ENCODE peak calls at places on chromosomes 2 and 18, in ten cellular contexts. J, G, U, I, E, N, V, H, M and K are unnamed samples.

GRCh38 chr18:598053-598665 is 1.4 kb downstream of the CLUL1 start:
- DNase-seq in V (no peak), U (no peak), I (no peak), N (no peak), G (no peak), J (no peak), M (no peak), E (no peak), H (no peak), K (no peak)

GRCh38 chr2:222884114-222884764 is 23.4 kb downstream of the ACSL3 start:
- DNase-seq in J (no peak), G (no peak), H (no peak), I (no peak), M (no peak), N (no peak), V (no peak), U (no peak), E (no peak), K (no peak)

GRCh38 chr18:5508821-5509220 is 35.0 kb downstream of the EPB41L3 start:
- DNase-seq in E (no peak), N (no peak), I (no peak), J (no peak), V (no peak), H (no peak), U (no peak), M (no peak), G (no peak), K (no peak)

GRCh38 chr2:96118698-96119388 is 2.5 kb upstream of the ADRA2B start:
- DNase-seq in G (peak), J (no peak), M (no peak), E (no peak), I (no peak), U (no peak), H (no peak), N (no peak), V (peak), K (no peak)

GRCh38 chr2:46723346-46723745 is 192.3 kb downstream of the MCFD2 start:
- DNase-seq in I (no peak), N (no peak), U (no peak), V (no peak), M (no peak), G (no peak), J (no peak), E (no peak), H (no peak), K (no peak)

GRCh38 chr2:171297951-171298350 is 135.8 kb downstream of the METTL8 start:
- DNase-seq in G (no peak), H (no peak), V (no peak), U (no peak), N (no peak), E (no peak), J (no peak), M (no peak), I (no peak), K (no peak)

GRCh38 chr2:102618452-102619413 is 620 bp upstream of the SLC9A2 start:
- DNase-seq in U (peak), E (no peak), N (peak), V (no peak), J (peak), H (no peak), G (peak), M (no peak), I (peak), K (no peak)

GRCh38 chr18:61743775-61744531 is 148.9 kb downstream of the RNF152 start:
- DNase-seq in M (no peak), J (no peak), G (no peak), V (no peak), E (no peak), U (no peak), N (no peak), I (no peak), H (no peak), K (no peak)

GRCh38 chr2:113762377-113763118 is 6.1 kb upstream of the SLC35F5 start:
- DNase-seq in I (no peak), N (no peak), V (no peak), M (no peak), E (no peak), G (no peak), U (no peak), H (no peak), J (no peak), K (no peak)

GRCh38 chr2:175823291-175824073 is 178.6 kb downstream of the LNPK start:
- DNase-seq in E (no peak), I (no peak), N (no peak), V (no peak), U (no peak), G (no peak), M (no peak), J (no peak), H (no peak), K (no peak)

GRCh38 chr18:48831113-48831759 is 119.5 kb downstream of the SMAD7 start:
- DNase-seq in V (no peak), E (no peak), G (peak), J (no peak), M (no peak), U (no peak), H (no peak), I (no peak), N (peak), K (no peak)

GRCh38 chr2:105929506-105929905 is 184.8 kb downstream of the NCK2 start:
- DNase-seq in H (no peak), G (no peak), N (peak), E (no peak), V (no peak), I (no peak), J (no peak), U (no peak), M (no peak), K (no peak)

GRCh38 chr2:121293450-121294325 is 8.7 kb upstream of the TFCP2L1 start:
- DNase-seq in E (no peak), M (peak), N (peak), I (no peak), U (no peak), G (no peak), H (no peak), J (peak), V (no peak), K (no peak)

GRCh38 chr2:13550832-13551231 is 834.1 kb downstream of the TRIB2 start:
- DNase-seq in I (no peak), H (no peak), U (no peak), E (no peak), M (no peak), G (no peak), V (no peak), J (no peak), N (no peak), K (no peak)

GRCh38 chr2:55338268-55338667 is 69.2 kb upstream of the MTIF2 start:
- DNase-seq in M (no peak), U (no peak), E (no peak), I (no peak), J (no peak), N (no peak), G (no peak), V (no peak), H (no peak), K (no peak)

DNA sequence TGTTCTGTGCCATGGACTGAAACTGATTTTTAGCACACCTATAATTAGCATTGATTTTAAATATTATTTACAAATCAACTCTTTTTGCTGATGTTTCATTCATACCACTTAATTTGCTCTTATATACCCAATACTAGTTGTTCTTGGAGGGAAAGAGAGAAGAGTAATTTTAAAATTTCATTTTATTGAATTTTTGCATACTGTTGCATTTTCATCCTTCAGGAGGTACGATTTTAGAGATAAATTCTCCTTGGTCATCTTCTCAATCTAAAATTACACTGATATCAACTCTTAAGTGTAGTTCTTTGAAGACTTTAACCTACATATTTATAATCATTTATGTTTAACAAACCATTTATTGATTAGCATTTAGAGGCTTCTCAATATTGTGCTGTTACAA is 71.0 kb downstream of the SLC4A10 start:
- DNase-seq in M (no peak), I (no peak), H (no peak), U (no peak), J (no peak), E (no peak), G (no peak), V (no peak), N (no peak), K (no peak)
- TF ChIP-seq POLR2A in M (no peak), I (no peak), H (no peak), U (no peak), J (no peak), E (no peak), G (no peak), V (no peak), N (no peak), K (no peak)

GRCh38 chr18:57589162-57589561 is 2.7 kb upstream of the FECH start:
- DNase-seq in E (no peak), G (no peak), M (no peak), V (no peak), I (no peak), U (no peak), J (peak), H (no peak), N (no peak), K (no peak)

GRCh38 chr18:57585846-57586242 is 658 bp downstream of the FECH start:
- DNase-seq in V (no peak), G (no peak), J (peak), M (no peak), I (no peak), U (no peak), E (no peak), H (no peak), N (no peak), K (no peak)

GRCh38 chr18:57587262-57587661 is 760 bp upstream of the FECH start:
- DNase-seq in U (no peak), N (no peak), E (no peak), I (no peak), H (no peak), M (no peak), G (no peak), J (no peak), V (no peak), K (no peak)

GRCh38 chr18:57585421-57585820 is 1.1 kb downstream of the FECH start:
- DNase-seq in U (peak), I (no peak), M (no peak), V (no peak), J (peak), E (no peak), N (no peak), H (no peak), G (no peak), K (no peak)

DNA sequence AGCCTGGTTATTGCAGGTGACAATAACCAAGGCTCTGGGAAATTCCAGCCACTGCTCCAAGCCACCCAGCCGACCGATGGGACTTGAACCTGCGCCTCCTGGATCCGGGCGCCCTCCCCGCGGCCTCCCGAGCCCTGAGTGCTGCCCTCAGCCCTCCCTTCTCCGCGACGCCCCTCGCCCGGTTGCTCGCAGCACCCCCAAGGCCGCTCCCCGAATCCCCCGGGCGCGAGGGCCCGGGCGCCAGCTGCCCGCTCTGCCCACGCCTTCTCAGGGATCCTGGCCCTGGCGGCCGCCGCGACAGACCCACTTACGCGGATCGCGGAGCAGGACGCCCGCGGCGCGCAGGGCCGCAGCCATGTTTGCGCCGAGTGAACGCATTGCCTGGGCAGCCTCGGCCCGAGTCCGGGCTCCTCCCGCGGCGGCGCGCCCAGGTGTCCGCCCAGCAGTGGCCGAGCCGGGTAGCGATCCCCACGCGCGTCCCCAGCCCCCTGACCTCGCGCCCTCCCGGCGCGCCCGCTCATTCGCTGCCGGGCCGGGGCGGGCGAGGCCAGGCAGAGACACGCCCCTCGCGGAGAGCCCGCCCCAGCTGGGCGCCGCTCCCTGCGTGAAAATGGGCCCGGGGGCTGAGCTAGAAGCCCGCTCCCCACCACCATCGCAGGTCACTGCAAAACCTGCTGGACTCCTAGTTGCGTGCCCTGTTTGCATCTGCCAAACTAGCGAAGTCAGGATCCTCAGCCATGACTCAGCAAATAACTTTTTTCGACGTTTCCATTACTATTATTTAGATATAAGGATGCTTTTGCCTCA is at the start of gene FECH:
- DNase-seq in E (peak), N (peak), V (peak), J (peak), G (peak), I (peak), M (peak), U (peak), H (peak), K (peak)
- TF ChIP-seq POLR2A in E (no peak), N (peak), V (no peak), J (peak), G (peak), I (peak), M (peak), U (peak), H (peak), K (no peak)

DNA sequence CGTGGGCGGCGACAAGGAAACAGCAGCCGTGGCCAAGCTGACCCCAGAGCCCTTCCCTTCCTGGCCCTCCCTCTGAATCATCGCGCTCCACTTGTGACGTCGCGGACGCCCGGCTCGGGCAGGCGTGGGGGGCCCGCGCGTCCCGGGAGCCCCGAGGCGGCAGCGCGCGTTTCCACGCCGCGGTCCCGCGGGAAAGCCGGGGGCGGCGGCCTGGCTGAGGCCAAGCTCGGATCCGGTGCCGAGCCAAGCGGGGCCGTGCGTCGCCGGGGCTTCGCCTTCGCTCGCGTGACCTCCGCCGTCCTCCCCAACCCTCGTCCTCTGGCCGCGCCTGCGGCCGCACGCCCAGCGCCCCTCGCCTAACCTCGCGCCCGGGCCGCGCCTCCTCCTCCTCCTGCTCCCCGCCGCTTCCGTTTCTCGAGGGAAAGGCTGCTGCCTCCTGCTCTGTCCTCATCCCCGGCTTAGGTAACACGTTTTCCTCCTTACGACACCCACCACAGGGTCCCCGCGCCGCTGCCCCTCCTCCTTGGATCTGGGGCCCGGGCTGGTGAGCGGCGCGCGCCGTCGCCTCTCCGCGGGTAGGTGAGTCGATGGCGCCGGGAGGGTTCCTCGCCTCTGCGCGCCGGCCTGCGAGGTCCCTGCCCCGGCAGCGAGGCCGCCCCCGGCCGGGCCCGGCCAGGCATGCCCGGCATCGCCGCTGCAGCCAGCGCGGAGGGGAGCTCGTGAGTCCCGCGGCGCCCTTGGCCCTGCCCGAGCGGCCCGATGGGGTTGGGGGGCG is at the start of gene INPP1:
- DNase-seq in G (peak), J (peak), I (no peak), E (peak), H (peak), M (peak), V (peak), U (peak), N (peak), K (peak)
- TF ChIP-seq POLR2A in G (peak), J (peak), I (peak), E (peak), H (peak), M (peak), V (no peak), U (peak), N (peak), K (no peak)

GRCh38 chr2:191249131-191249813 is 4.1 kb downstream of the MYO1B start:
- DNase-seq in V (no peak), M (no peak), N (no peak), H (no peak), U (no peak), J (no peak), E (no peak), I (no peak), G (no peak), K (no peak)

GRCh38 chr2:191245869-191246531 is 796 bp downstream of the MYO1B start:
- DNase-seq in M (peak), N (peak), G (peak), V (peak), I (peak), J (no peak), U (peak), H (peak), E (no peak), K (peak)

GRCh38 chr2:191245046-191245868 is at the start of gene MYO1B:
- DNase-seq in M (peak), U (peak), H (peak), G (peak), N (peak), J (peak), I (peak), E (peak), V (peak), K (peak)

GRCh38 chr2:191246820-191247380 is 1.7 kb downstream of the MYO1B start:
- DNase-seq in G (no peak), I (no peak), U (no peak), M (no peak), H (no peak), V (no peak), N (no peak), J (no peak), E (no peak), K (no peak)

GRCh38 chr2:191247381-191248057 is 2.3 kb downstream of the MYO1B start:
- DNase-seq in E (no peak), J (no peak), U (peak), G (peak), I (peak), V (no peak), H (no peak), M (peak), N (no peak), K (no peak)
- TF ChIP-seq POLR2A in E (no peak), J (no peak), U (no peak), G (peak), I (no peak), V (no peak), H (no peak), M (peak), N (no peak), K (no peak)

GRCh38 chr2:127408004-127408806 is 10.0 kb upstream of the PROC start:
- DNase-seq in N (peak), U (peak), G (peak), E (peak), M (peak), J (peak), V (peak), I (peak), H (peak), K (peak)
- TF ChIP-seq POLR2A in N (peak), U (peak), G (peak), E (peak), M (peak), J (peak), V (no peak), I (no peak), H (peak), K (no peak)

GRCh38 chr2:196063773-196064172 is 4.9 kb downstream of the DNAH7 start:
- DNase-seq in M (no peak), N (no peak), I (no peak), U (no peak), G (no peak), H (no peak), J (no peak), E (no peak), V (no peak), K (no peak)

GRCh38 chr2:196073521-196073920 is 4.9 kb upstream of the DNAH7 start:
- DNase-seq in N (peak), J (no peak), V (no peak), H (no peak), U (peak), G (no peak), M (peak), I (no peak), E (no peak), K (no peak)

GRCh38 chr2:196066794-196067382 is 1.7 kb downstream of the DNAH7 start:
- DNase-seq in V (no peak), I (peak), G (no peak), U (peak), N (no peak), E (no peak), M (no peak), J (peak), H (no peak), K (no peak)

GRCh38 chr2:196068271-196069209 is at the start of gene DNAH7:
- DNase-seq in H (peak), U (peak), V (peak), J (peak), G (peak), I (peak), N (peak), E (peak), M (peak), K (peak)
- TF ChIP-seq POLR2A in H (no peak), U (peak), V (no peak), J (no peak), G (peak), I (no peak), N (peak), E (no peak), M (peak), K (peak)

GRCh38 chr18:55625875-55626274 is 37.9 kb upstream of the TCF4 start:
- DNase-seq in I (no peak), H (no peak), M (no peak), E (no peak), G (no peak), U (no peak), V (no peak), N (no peak), J (no peak), K (no peak)
- TF ChIP-seq POLR2A in I (no peak), H (no peak), M (no peak), E (no peak), G (no peak), U (no peak), V (no peak), N (no peak), J (no peak), K (no peak)

GRCh38 chr2:20661028-20661980 is 5.6 kb upstream of the GDF7 start:
- DNase-seq in J (peak), H (peak), I (peak), G (peak), E (no peak), N (peak), U (peak), V (peak), M (peak), K (peak)
- TF ChIP-seq POLR2A in J (no peak), H (no peak), I (no peak), G (no peak), E (no peak), N (no peak), U (no peak), V (no peak), M (no peak), K (no peak)

GRCh38 chr2:172427256-172427989 is at the start of gene ITGA6:
- DNase-seq in U (peak), M (peak), G (peak), V (peak), N (peak), I (peak), E (peak), J (peak), H (peak), K (peak)
- TF ChIP-seq POLR2A in U (peak), M (peak), G (peak), V (no peak), N (peak), I (peak), E (peak), J (no peak), H (peak), K (no peak)